ENCODE peak calls at places on chromosomes 4 and X, in six cellular contexts. M is HL-60, F is brain microvascular endothelial cell, G is lung, A is AG04450, Y is upper lobe of right lung. L is an unnamed sample. For H3K27me3, the result is how much of the 10 kb centered on the place peaks cover.

GRCh38 chr4:124705393-124705792 is 7.1 kb downstream of the ANKRD50 start:
- DNase-seq in M (no peak), F (no peak), G (no peak), A (no peak), Y (no peak), L (no peak)

GRCh38 chr4:138919094-138919936 is 96.3 kb upstream of the NOCT start:
- DNase-seq in M (peak), F (peak), G (peak), A (peak), Y (peak), L (peak)

GRCh38 chr4:92334716-92335350 is 31.1 kb downstream of the GRID2 start:
- DNase-seq in M (no peak), F (no peak), G (no peak), A (no peak), Y (no peak), L (no peak)

GRCh38 chr4:168335621-168336020 is 17.1 kb upstream of the DDX60 start:
- DNase-seq in M (no peak), F (peak), G (no peak), A (peak), Y (no peak), L (no peak)

GRCh38 chrX:106619797-106620196 is 8.0 kb downstream of the RADX start:
- DNase-seq in M (no peak), F (no peak), G (no peak), A (no peak), Y (no peak), L (peak)

GRCh38 chrX:12789976-12790375 is 1.2 kb upstream of the PRPS2 start:
- DNase-seq in M (no peak), F (no peak), G (no peak), A (no peak), Y (no peak), L (no peak)

GRCh38 chr4:55866290-55866907 is 13.0 kb downstream of the EXOC1 start:
- DNase-seq in M (no peak), F (peak), G (no peak), A (peak), Y (no peak), L (peak)

GRCh38 chrX:118373538-118373937 is 27.6 kb downstream of the WDR44 start:
- DNase-seq in M (no peak), F (no peak), G (no peak), A (no peak), Y (no peak), L (no peak)

GRCh38 chrX:118254611-118255010 is 91.3 kb upstream of the WDR44 start:
- DNase-seq in M (peak), F (peak), G (peak), A (no peak), Y (no peak), L (peak)

GRCh38 chr4:40648141-40648540 is 18.5 kb upstream of the RBM47 start:
- DNase-seq in M (no peak), F (no peak), G (no peak), A (no peak), Y (no peak), L (no peak)

GRCh38 chr4:57098415-57098814 is 11.8 kb downstream of the IGFBP7 start:
- DNase-seq in M (no peak), F (no peak), G (no peak), A (no peak), Y (no peak), L (no peak)

GRCh38 chrX:25754399-25754798 is 383.7 kb upstream of the MAGEB18 start:
- DNase-seq in M (no peak), F (no peak), G (no peak), A (no peak), Y (no peak), L (no peak)

GRCh38 chr4:6301051-6301731 is 31.5 kb downstream of the WFS1 start:
- DNase-seq in M (no peak), F (no peak), G (no peak), A (no peak), Y (no peak), L (no peak)

GRCh38 chr4:138310498-138310897 is 68.3 kb upstream of the SLC7A11 start:
- DNase-seq in M (no peak), F (no peak), G (no peak), A (no peak), Y (no peak), L (peak)

GRCh38 chr4:143773998-143774898 is 73.8 kb upstream of the FREM3 start:
- DNase-seq in M (peak), F (peak), G (peak), A (peak), Y (no peak), L (peak)

GRCh38 chrX:99353412-99353811 is 1056.7 kb downstream of the PCDH19 start:
- DNase-seq in M (no peak), F (no peak), G (no peak), A (no peak), Y (no peak), L (no peak)

GRCh38 chrX:80578518-80579105 is 158.4 kb downstream of the TENT5D start:
- DNase-seq in M (no peak), F (no peak), G (no peak), A (no peak), Y (no peak), L (peak)

GRCh38 chrX:150841466-150842197 is 56.8 kb downstream of the CD99L2 start:
- DNase-seq in M (peak), F (peak), G (no peak), A (no peak), Y (no peak), L (peak)

GRCh38 chr4:96164814-96165351 is 325.0 kb downstream of the PDHA2 start:
- DNase-seq in M (no peak), F (peak), G (no peak), A (no peak), Y (no peak), L (peak)

GRCh38 chr4:96166806-96167205 is 326.9 kb downstream of the PDHA2 start:
- DNase-seq in M (no peak), F (no peak), G (no peak), A (no peak), Y (no peak), L (no peak)

GRCh38 chr4:96175871-96176270 is 336.0 kb downstream of the PDHA2 start:
- DNase-seq in M (no peak), F (no peak), G (no peak), A (no peak), Y (no peak), L (peak)

DNA sequence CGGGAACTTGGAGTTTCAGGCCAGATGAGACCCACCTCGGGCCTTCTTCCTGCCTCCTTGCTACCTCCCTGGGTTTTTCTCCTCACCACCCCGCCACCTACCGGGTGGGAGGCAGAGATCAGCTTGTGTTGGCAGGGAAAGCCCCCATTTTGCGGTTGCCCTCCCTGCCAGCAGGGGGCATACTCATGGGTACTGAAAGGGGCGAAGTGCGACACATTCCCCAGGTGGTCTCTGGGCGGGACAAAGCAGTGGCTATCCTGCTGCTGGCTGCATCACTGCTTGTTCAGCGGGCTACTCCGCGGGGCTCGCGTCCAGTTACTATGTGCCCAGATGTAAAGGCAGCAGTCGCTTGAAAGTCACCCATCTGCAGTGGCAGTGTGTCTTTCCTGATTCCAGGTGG is 330.3 kb downstream of the PDHA2 start:
- DNase-seq in M (no peak), F (no peak), G (no peak), A (no peak), Y (no peak), L (no peak)
- TF ChIP-seq CTCF in M (no peak), F (peak), G (no peak), A (no peak), Y (no peak), L (no peak)

DNA sequence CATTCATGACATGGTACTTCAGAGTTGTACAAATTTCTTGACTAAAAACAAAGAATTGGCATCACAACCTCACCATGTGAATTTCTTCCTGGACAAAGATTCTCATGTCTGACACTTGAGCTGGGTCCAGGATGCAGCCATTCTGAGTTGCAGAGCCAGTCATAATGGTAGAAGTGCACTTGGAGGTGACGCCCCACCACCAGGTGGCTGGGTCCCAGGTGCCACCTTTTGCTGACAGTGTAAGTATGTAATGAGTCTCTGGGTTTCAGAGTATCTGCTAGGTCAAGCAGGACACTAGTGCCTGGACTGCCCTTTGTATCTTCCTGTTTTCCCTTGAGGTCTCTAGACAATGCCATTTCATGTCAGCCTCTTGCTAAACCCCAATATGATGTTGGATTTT is 36.6 kb upstream of the WDR1 start:
- DNase-seq in M (no peak), F (no peak), G (no peak), A (no peak), Y (no peak), L (no peak)
- H3K27me3 ChIP-seq in M (under half), F (under half), G (under half), A (under half), Y (under half), L (under half)

GRCh38 chr4:94126669-94127068 is 81.0 kb upstream of the SMARCAD1 start:
- DNase-seq in M (no peak), F (no peak), G (no peak), A (no peak), Y (no peak), L (peak)
- TF ChIP-seq CTCF in M (no peak), F (peak), G (no peak), A (peak), Y (no peak), L (no peak)

GRCh38 chr4:77219266-77219665 is 62.3 kb downstream of the CCNG2 start:
- DNase-seq in M (no peak), F (no peak), G (no peak), A (no peak), Y (no peak), L (no peak)

GRCh38 chr4:77229433-77229832 is 72.4 kb downstream of the CCNG2 start:
- DNase-seq in M (no peak), F (no peak), G (no peak), A (no peak), Y (no peak), L (peak)

GRCh38 chr4:77220841-77221613 is 64.0 kb downstream of the CCNG2 start:
- DNase-seq in M (no peak), F (peak), G (peak), A (no peak), Y (no peak), L (peak)

GRCh38 chr4:77226939-77227705 is 70.1 kb downstream of the CCNG2 start:
- DNase-seq in M (no peak), F (no peak), G (no peak), A (no peak), Y (no peak), L (no peak)

DNA sequence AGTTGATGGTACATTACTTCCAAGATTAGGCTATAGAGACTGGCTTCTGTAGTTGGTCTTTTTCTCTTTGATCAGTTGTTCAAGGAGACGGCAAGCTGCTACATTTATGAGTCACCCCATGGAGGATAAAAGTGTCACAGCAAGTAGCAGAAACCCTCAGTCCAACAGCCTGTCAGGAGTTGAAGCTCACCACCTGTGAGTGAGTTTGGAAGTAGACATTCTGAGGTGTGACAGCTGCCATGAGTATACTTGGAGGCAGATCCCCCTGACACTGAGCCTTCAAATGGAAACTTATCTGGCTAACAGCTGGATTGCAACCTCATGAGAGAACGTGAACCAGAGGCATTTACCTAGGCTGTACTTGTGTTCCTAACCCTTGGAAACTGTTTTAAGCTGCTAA is 68.0 kb downstream of the CCNG2 start:
- DNase-seq in M (no peak), F (no peak), G (no peak), A (no peak), Y (no peak), L (no peak)
- H3K27me3 ChIP-seq in M (under half), F (under half), G (under half), A (under half), Y (under half), L (under half)

L was measured in bronchial epithelial cell.